ENCODE peak calls at places on chromosomes 7 and 10, in nine cellular contexts. One of them, this sample, is unnamed.
A peak's percentile ranks its signal among the peaks of the same experiment; 100 is the strongest.

GRCh38 chr10:102322914-102323313 is 72.6 kb upstream of the NFKB2 start:
- DNase-seq in GM06990: peak; percentile 11
- DNase-seq in PC-9: no peak
- DNase-seq in adrenal gland: no peak
- DNase-seq in GM12878: no peak
- DNase-seq in right lobe of liver: no peak
- DNase-seq in CD8-positive, alpha-beta T cell: peak; percentile 32
- DNase-seq in fibroblast of lung: peak; percentile 78
- DNase-seq in pancreas: no peak
- DNase-seq in this sample: no peak

GRCh38 chr10:22610595-22610994 is 103.8 kb downstream of the PIP4K2A start:
- DNase-seq in CD8-positive, alpha-beta T cell: no peak
- DNase-seq in GM12878: no peak
- DNase-seq in adrenal gland: no peak
- DNase-seq in PC-9: no peak
- DNase-seq in fibroblast of lung: no peak
- DNase-seq in right lobe of liver: no peak
- DNase-seq in pancreas: no peak
- DNase-seq in GM06990: no peak
- DNase-seq in this sample: no peak

GRCh38 chr10:22148956-22149355 is 68.9 kb downstream of the EBLN1 start:
- DNase-seq in CD8-positive, alpha-beta T cell: no peak
- DNase-seq in fibroblast of lung: peak; percentile 15
- DNase-seq in PC-9: no peak
- DNase-seq in GM06990: no peak
- DNase-seq in right lobe of liver: no peak
- DNase-seq in adrenal gland: no peak
- DNase-seq in pancreas: no peak
- DNase-seq in GM12878: no peak
- DNase-seq in this sample: no peak

GRCh38 chr7:86814980-86815379 is 171.3 kb downstream of the GRM3 start:
- DNase-seq in CD8-positive, alpha-beta T cell: no peak
- DNase-seq in PC-9: no peak
- DNase-seq in right lobe of liver: no peak
- DNase-seq in fibroblast of lung: no peak
- DNase-seq in GM06990: no peak
- DNase-seq in adrenal gland: peak; percentile 17
- DNase-seq in GM12878: no peak
- DNase-seq in pancreas: no peak
- DNase-seq in this sample: no peak

GRCh38 chr7:157676456-157677255 is 339.9 kb downstream of the DNAJB6 start:
- DNase-seq in adrenal gland: no peak
- DNase-seq in GM12878: no peak
- DNase-seq in PC-9: no peak
- DNase-seq in fibroblast of lung: peak; percentile 13
- DNase-seq in pancreas: no peak
- DNase-seq in CD8-positive, alpha-beta T cell: peak; percentile 1
- DNase-seq in right lobe of liver: no peak
- DNase-seq in GM06990: no peak
- DNase-seq in this sample: no peak

GRCh38 chr7:120033114-120033513 is 239.9 kb upstream of the KCND2 start:
- DNase-seq in adrenal gland: no peak
- DNase-seq in GM12878: no peak
- DNase-seq in CD8-positive, alpha-beta T cell: no peak
- DNase-seq in pancreas: no peak
- DNase-seq in GM06990: no peak
- DNase-seq in fibroblast of lung: peak; percentile 80
- DNase-seq in PC-9: no peak
- DNase-seq in right lobe of liver: no peak
- DNase-seq in this sample: no peak

GRCh38 chr7:157736341-157736740 is 399.5 kb downstream of the DNAJB6 start:
- DNase-seq in adrenal gland: no peak
- DNase-seq in CD8-positive, alpha-beta T cell: no peak
- DNase-seq in fibroblast of lung: no peak
- DNase-seq in GM12878: no peak
- DNase-seq in right lobe of liver: no peak
- DNase-seq in GM06990: no peak
- DNase-seq in PC-9: no peak
- DNase-seq in pancreas: no peak
- DNase-seq in this sample: no peak

GRCh38 chr10:80413152-80413996 is 5.0 kb downstream of the PRXL2A start:
- DNase-seq in right lobe of liver: no peak
- DNase-seq in adrenal gland: peak; percentile 17
- DNase-seq in CD8-positive, alpha-beta T cell: no peak
- DNase-seq in pancreas: no peak
- DNase-seq in PC-9: no peak
- DNase-seq in fibroblast of lung: peak; percentile 60
- DNase-seq in GM12878: no peak
- DNase-seq in GM06990: no peak
- DNase-seq in this sample: no peak

GRCh38 chr7:55367283-55367840 is 2.2 kb downstream of the LANCL2 start:
- DNase-seq in CD8-positive, alpha-beta T cell: no peak
- DNase-seq in GM12878: no peak
- DNase-seq in GM06990: no peak
- DNase-seq in PC-9: no peak
- DNase-seq in adrenal gland: no peak
- DNase-seq in fibroblast of lung: no peak
- DNase-seq in right lobe of liver: no peak
- DNase-seq in pancreas: no peak
- DNase-seq in this sample: no peak

GRCh38 chr7:72674394-72674793 is 153.6 kb downstream of the TYW1B start:
- DNase-seq in GM06990: no peak
- DNase-seq in GM12878: no peak
- DNase-seq in CD8-positive, alpha-beta T cell: no peak
- DNase-seq in fibroblast of lung: no peak
- DNase-seq in adrenal gland: no peak
- DNase-seq in right lobe of liver: no peak
- DNase-seq in pancreas: no peak
- DNase-seq in PC-9: no peak
- DNase-seq in this sample: no peak

GRCh38 chr7:81293806-81294205 is 375.0 kb upstream of the SEMA3C start:
- DNase-seq in adrenal gland: no peak
- DNase-seq in GM12878: no peak
- DNase-seq in right lobe of liver: no peak
- DNase-seq in GM06990: no peak
- DNase-seq in pancreas: no peak
- DNase-seq in CD8-positive, alpha-beta T cell: no peak
- DNase-seq in PC-9: no peak
- DNase-seq in fibroblast of lung: no peak
- DNase-seq in this sample: no peak

GRCh38 chr7:9890092-9890491 is 1083.6 kb upstream of the PHF14 start:
- DNase-seq in pancreas: no peak
- DNase-seq in GM06990: no peak
- DNase-seq in PC-9: no peak
- DNase-seq in right lobe of liver: no peak
- DNase-seq in adrenal gland: no peak
- DNase-seq in fibroblast of lung: no peak
- DNase-seq in CD8-positive, alpha-beta T cell: no peak
- DNase-seq in GM12878: no peak
- DNase-seq in this sample: no peak

GRCh38 chr10:126571203-126571602 is 99.3 kb downstream of the C10orf90 start:
- DNase-seq in fibroblast of lung: no peak
- DNase-seq in GM06990: no peak
- DNase-seq in CD8-positive, alpha-beta T cell: no peak
- DNase-seq in adrenal gland: no peak
- DNase-seq in PC-9: no peak
- DNase-seq in GM12878: no peak
- DNase-seq in pancreas: peak; percentile 77
- DNase-seq in right lobe of liver: no peak
- DNase-seq in this sample: no peak

GRCh38 chr10:7512487-7512886 is 101.7 kb upstream of the SFMBT2 start:
- DNase-seq in fibroblast of lung: no peak
- DNase-seq in CD8-positive, alpha-beta T cell: no peak
- DNase-seq in PC-9: no peak
- DNase-seq in GM06990: no peak
- DNase-seq in GM12878: no peak
- DNase-seq in right lobe of liver: no peak
- DNase-seq in adrenal gland: no peak
- DNase-seq in pancreas: no peak
- DNase-seq in this sample: no peak

GRCh38 chr7:11650030-11650429 is 182.0 kb downstream of the THSD7A start:
- DNase-seq in pancreas: no peak
- DNase-seq in fibroblast of lung: peak; percentile 27
- DNase-seq in GM06990: no peak
- DNase-seq in PC-9: no peak
- DNase-seq in adrenal gland: no peak
- DNase-seq in CD8-positive, alpha-beta T cell: no peak
- DNase-seq in GM12878: no peak
- DNase-seq in right lobe of liver: no peak
- DNase-seq in this sample: no peak

GRCh38 chr10:118321724-118322575 is 20.2 kb downstream of the FAM204A start:
- DNase-seq in right lobe of liver: no peak
- DNase-seq in CD8-positive, alpha-beta T cell: no peak
- DNase-seq in GM12878: no peak
- DNase-seq in fibroblast of lung: no peak
- DNase-seq in adrenal gland: no peak
- DNase-seq in pancreas: no peak
- DNase-seq in PC-9: no peak
- DNase-seq in GM06990: no peak
- DNase-seq in this sample: no peak

DNA sequence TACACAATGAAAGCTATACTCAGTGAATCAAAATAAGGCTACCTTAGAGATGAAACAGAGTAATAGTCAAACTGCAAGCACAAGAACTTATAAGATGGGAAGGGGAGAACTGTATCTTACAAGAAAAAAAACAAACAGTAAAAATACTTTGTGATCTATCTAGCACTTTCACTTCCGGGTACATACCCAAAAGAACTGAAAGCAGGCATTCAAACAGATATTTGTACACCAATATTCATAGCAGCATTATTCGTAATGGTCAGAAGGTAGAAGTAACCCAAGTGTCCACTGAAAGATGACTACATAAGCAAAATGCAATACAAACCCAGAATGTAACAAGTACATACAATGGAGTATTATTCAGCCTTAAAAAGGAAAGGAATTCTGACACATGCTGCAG is 18.0 kb downstream of the FAM204A start:
- DNase-seq in pancreas: no peak
- DNase-seq in PC-9: no peak
- DNase-seq in fibroblast of lung: no peak
- DNase-seq in GM12878: no peak
- DNase-seq in adrenal gland: no peak
- DNase-seq in GM06990: no peak
- DNase-seq in right lobe of liver: no peak
- DNase-seq in CD8-positive, alpha-beta T cell: no peak
- DNase-seq in this sample: no peak
- H3K36me3 ChIP-seq in pancreas: no peaks in the 10 kb centered on the region
- H3K36me3 ChIP-seq in PC-9: no peaks in the 10 kb centered on the region
- H3K36me3 ChIP-seq in fibroblast of lung: peaks cover 2% of the 10 kb centered on the region
- H3K36me3 ChIP-seq in GM12878: peaks cover 28% of the 10 kb centered on the region
- H3K36me3 ChIP-seq in adrenal gland: peaks cover 38% of the 10 kb centered on the region
- H3K36me3 ChIP-seq in GM06990: peaks cover 6% of the 10 kb centered on the region
- H3K36me3 ChIP-seq in right lobe of liver: peaks cover 24% of the 10 kb centered on the region
- H3K36me3 ChIP-seq in CD8-positive, alpha-beta T cell: peaks cover 35% of the 10 kb centered on the region
- H3K36me3 ChIP-seq in this sample: no peaks in the 10 kb centered on the region

GRCh38 chr7:146655928-146656797 is 539.6 kb downstream of the CNTNAP2 start:
- DNase-seq in GM06990: no peak
- DNase-seq in adrenal gland: no peak
- DNase-seq in CD8-positive, alpha-beta T cell: no peak
- DNase-seq in right lobe of liver: no peak
- DNase-seq in GM12878: no peak
- DNase-seq in fibroblast of lung: peak; percentile 1
- DNase-seq in PC-9: no peak
- DNase-seq in pancreas: no peak
- DNase-seq in this sample: peak; percentile 10

GRCh38 chr7:146659732-146660131 is 543.1 kb downstream of the CNTNAP2 start:
- DNase-seq in right lobe of liver: no peak
- DNase-seq in PC-9: no peak
- DNase-seq in GM12878: no peak
- DNase-seq in pancreas: peak; percentile 73
- DNase-seq in GM06990: no peak
- DNase-seq in fibroblast of lung: no peak
- DNase-seq in CD8-positive, alpha-beta T cell: no peak
- DNase-seq in adrenal gland: no peak
- DNase-seq in this sample: no peak

GRCh38 chr7:146654048-146654447 is 537.4 kb downstream of the CNTNAP2 start:
- DNase-seq in pancreas: no peak
- DNase-seq in GM06990: no peak
- DNase-seq in fibroblast of lung: no peak
- DNase-seq in right lobe of liver: no peak
- DNase-seq in adrenal gland: no peak
- DNase-seq in GM12878: no peak
- DNase-seq in CD8-positive, alpha-beta T cell: no peak
- DNase-seq in PC-9: no peak
- DNase-seq in this sample: peak; percentile 10

GRCh38 chr7:146658604-146659003 is 542.0 kb downstream of the CNTNAP2 start:
- DNase-seq in GM12878: no peak
- DNase-seq in pancreas: no peak
- DNase-seq in fibroblast of lung: no peak
- DNase-seq in adrenal gland: no peak
- DNase-seq in right lobe of liver: no peak
- DNase-seq in CD8-positive, alpha-beta T cell: no peak
- DNase-seq in GM06990: no peak
- DNase-seq in PC-9: no peak
- DNase-seq in this sample: no peak

GRCh38 chr7:146656988-146657387 is 540.4 kb downstream of the CNTNAP2 start:
- DNase-seq in CD8-positive, alpha-beta T cell: no peak
- DNase-seq in GM12878: no peak
- DNase-seq in right lobe of liver: no peak
- DNase-seq in adrenal gland: no peak
- DNase-seq in GM06990: no peak
- DNase-seq in pancreas: no peak
- DNase-seq in PC-9: no peak
- DNase-seq in fibroblast of lung: no peak
- DNase-seq in this sample: no peak
- TF ChIP-seq CTCF in CD8-positive, alpha-beta T cell: no peak
- TF ChIP-seq CTCF in GM12878: no peak
- TF ChIP-seq CTCF in right lobe of liver: no peak
- TF ChIP-seq CTCF in adrenal gland: no peak
- TF ChIP-seq CTCF in GM06990: no peak
- TF ChIP-seq CTCF in pancreas: no peak
- TF ChIP-seq CTCF in PC-9: no peak
- TF ChIP-seq CTCF in fibroblast of lung: no peak
- TF ChIP-seq CTCF in this sample: peak; percentile 4

GRCh38 chr7:39810710-39811109 is 139.3 kb upstream of the CDK13 start:
- DNase-seq in GM12878: no peak
- DNase-seq in pancreas: no peak
- DNase-seq in PC-9: no peak
- DNase-seq in fibroblast of lung: peak; percentile 15
- DNase-seq in CD8-positive, alpha-beta T cell: no peak
- DNase-seq in right lobe of liver: no peak
- DNase-seq in GM06990: no peak
- DNase-seq in adrenal gland: no peak
- DNase-seq in this sample: no peak
- H3K4me3 ChIP-seq in GM12878: no peak overlapping the region
- H3K4me3 ChIP-seq in pancreas: no peak overlapping the region
- H3K4me3 ChIP-seq in PC-9: peak overlapping the region; percentile 7
- H3K4me3 ChIP-seq in fibroblast of lung: no peak overlapping the region
- H3K4me3 ChIP-seq in CD8-positive, alpha-beta T cell: no peak overlapping the region
- H3K4me3 ChIP-seq in right lobe of liver: no peak overlapping the region
- H3K4me3 ChIP-seq in GM06990: no peak overlapping the region
- H3K4me3 ChIP-seq in adrenal gland: no peak overlapping the region
- H3K4me3 ChIP-seq in this sample: no peak overlapping the region

GRCh38 chr7:100804681-100805431 is 22.5 kb downstream of the EPHB4 start:
- DNase-seq in PC-9: no peak
- DNase-seq in GM12878: no peak
- DNase-seq in CD8-positive, alpha-beta T cell: no peak
- DNase-seq in pancreas: no peak
- DNase-seq in GM06990: no peak
- DNase-seq in fibroblast of lung: no peak
- DNase-seq in adrenal gland: no peak
- DNase-seq in right lobe of liver: no peak
- DNase-seq in this sample: no peak
- H3K36me3 ChIP-seq in PC-9: no peaks in the 10 kb centered on the region
- H3K36me3 ChIP-seq in GM12878: no peaks in the 10 kb centered on the region
- H3K36me3 ChIP-seq in CD8-positive, alpha-beta T cell: no peaks in the 10 kb centered on the region
- H3K36me3 ChIP-seq in pancreas: no peaks in the 10 kb centered on the region
- H3K36me3 ChIP-seq in GM06990: no peaks in the 10 kb centered on the region
- H3K36me3 ChIP-seq in fibroblast of lung: peaks cover 24% of the 10 kb centered on the region
- H3K36me3 ChIP-seq in adrenal gland: peaks cover 45% of the 10 kb centered on the region
- H3K36me3 ChIP-seq in right lobe of liver: peaks cover 59% of the 10 kb centered on the region
- H3K36me3 ChIP-seq in this sample: peaks cover 4% of the 10 kb centered on the region

This sample was measured in kidney epithelial cell.